ENCODE peak calls at places on chromosomes 5 and 9, in six cellular contexts. C, A, M, E, K and F are unnamed samples.
A peak's percentile ranks its signal among the peaks of the same experiment; 100 is the strongest.

GRCh38 chr9:134193912-134194535 is 29.7 kb upstream of the RNU6ATAC start:
- DNase-seq in K (no peak), A (no peak), C (no peak), E (no peak), M (no peak), F (no peak)

GRCh38 chr5:169521366-169521983 is 62.1 kb upstream of the SPDL1 start:
- DNase-seq in K (no peak), M (no peak), E (no peak), A (no peak), C (no peak), F (no peak)

GRCh38 chr5:128587275-128587674 is 49.2 kb upstream of the FBN2 start:
- DNase-seq in E (no peak), A (no peak), M (no peak), C (no peak), K (no peak), F (no peak)

GRCh38 chr5:18772475-18772874 is 1138.2 kb downstream of the TAF11L14 start:
- DNase-seq in A (no peak), E (peak; percentile 60), C (no peak), K (no peak), M (no peak), F (no peak)

GRCh38 chr5:139492700-139493192 is 10.2 kb upstream of the STING1 start:
- DNase-seq in A (no peak), K (no peak), C (no peak), M (peak; percentile 63), E (no peak), F (peak; percentile 44)

GRCh38 chr5:176542135-176542595 is 5.0 kb upstream of the RNF44 start:
- DNase-seq in E (no peak), C (no peak), M (no peak), A (no peak), K (no peak), F (no peak)

GRCh38 chr9:86547596-86547995 is 193.4 kb upstream of the TUT7 start:
- DNase-seq in M (no peak), A (no peak), E (no peak), C (no peak), K (no peak), F (no peak)

GRCh38 chr9:129442791-129443511 is 177.9 kb downstream of the C9orf50 start:
- DNase-seq in A (no peak), M (no peak), K (no peak), E (peak; percentile 76), C (no peak), F (no peak)

GRCh38 chr5:16552666-16553343 is 64.0 kb downstream of the RETREG1 start:
- DNase-seq in A (peak; percentile 49), C (peak; percentile 87), K (peak; percentile 89), E (peak; percentile 87), M (peak; percentile 55), F (peak; percentile 89)

GRCh38 chr9:20988061-20988460 is 43.4 kb downstream of the HACD4 start:
- DNase-seq in A (no peak), K (no peak), C (no peak), M (no peak), E (no peak), F (no peak)

GRCh38 chr9:75878461-75878860 is 12.0 kb upstream of the PCSK5 start:
- DNase-seq in A (no peak), M (no peak), E (no peak), K (no peak), C (no peak), F (no peak)

GRCh38 chr9:124792976-124793594 is 16.2 kb downstream of the OLFML2A start:
- DNase-seq in K (no peak), M (peak; percentile 49), A (no peak), C (peak; percentile 86), E (no peak), F (peak; percentile 75)

GRCh38 chr9:137438591-137439157 is 2.5 kb downstream of the ENTPD8 start:
- DNase-seq in A (no peak), C (peak; percentile 29), M (no peak), K (no peak), E (no peak), F (no peak)

GRCh38 chr9:134886413-134886913 is 5.9 kb downstream of the FCN2 start:
- DNase-seq in K (no peak), E (no peak), M (no peak), A (no peak), C (no peak), F (no peak)

GRCh38 chr5:175861337-175862130 is 9.8 kb upstream of the CPLX2 start:
- DNase-seq in C (peak; percentile 8), E (no peak), K (no peak), A (peak; percentile 98), M (no peak), F (no peak)

GRCh38 chr9:110101531-110102161 is 106.3 kb downstream of the C9orf152 start:
- DNase-seq in C (no peak), K (no peak), E (no peak), A (no peak), M (peak; percentile 83), F (no peak)

GRCh38 chr9:115213777-115214428 is 95.9 kb upstream of the TNC start:
- DNase-seq in K (no peak), E (peak; percentile 69), M (peak; percentile 94), A (no peak), C (no peak), F (no peak)

GRCh38 chr9:108186996-108187395 is 668.8 kb downstream of the ACTL7B start:
- DNase-seq in C (peak; percentile 83), A (no peak), M (peak; percentile 72), K (peak; percentile 60), E (no peak), F (peak; percentile 86)

GRCh38 chr5:6847896-6848295 is 134.7 kb downstream of the TENT4A start:
- DNase-seq in E (no peak), C (no peak), K (no peak), M (no peak), A (no peak), F (no peak)

GRCh38 chr9:126343271-126343700 is 16.7 kb downstream of the MVB12B start:
- DNase-seq in K (no peak), C (no peak), M (no peak), E (peak; percentile 50), A (no peak), F (no peak)

GRCh38 chr9:118318770-118319443 is 614.7 kb downstream of the TLR4 start:
- DNase-seq in E (no peak), M (no peak), A (no peak), C (peak; percentile 50), K (no peak), F (no peak)

GRCh38 chr5:171957591-171958251 is 48.7 kb downstream of the FBXW11 start:
- DNase-seq in E (no peak), K (no peak), M (no peak), C (no peak), A (no peak), F (no peak)

GRCh38 chr5:34756781-34757624 is 82.0 kb upstream of the TTC23L start:
- DNase-seq in A (no peak), E (peak; percentile 61), C (no peak), K (no peak), M (no peak), F (no peak)

GRCh38 chr5:179553875-179554274 is 3.5 kb downstream of the RUFY1 start:
- DNase-seq in A (no peak), K (no peak), M (peak; percentile 84), C (no peak), E (peak; percentile 32), F (peak; percentile 65)

GRCh38 chr5:179549973-179550510 is 312 bp upstream of the RUFY1 start:
- DNase-seq in E (no peak), K (peak; percentile 50), M (no peak), C (no peak), A (no peak), F (no peak)

GRCh38 chr5:179550511-179551342 is at the start of gene RUFY1:
- DNase-seq in K (peak; percentile 71), C (peak; percentile 92), M (peak; percentile 74), E (peak; percentile 89), A (peak; percentile 37), F (peak; percentile 82)

GRCh38 chr5:179554981-179555380 is 4.6 kb downstream of the RUFY1 start:
- DNase-seq in K (no peak), C (no peak), A (no peak), E (no peak), M (no peak), F (no peak)

GRCh38 chr5:179553006-179553405 is 2.7 kb downstream of the RUFY1 start:
- DNase-seq in K (no peak), M (no peak), E (no peak), A (no peak), C (no peak), F (no peak)
- H3K4me3 ChIP-seq in K (no peak overlapping the region), M (no peak overlapping the region), E (no peak overlapping the region), A (no peak overlapping the region), C (no peak overlapping the region), F (no peak overlapping the region)

DNA sequence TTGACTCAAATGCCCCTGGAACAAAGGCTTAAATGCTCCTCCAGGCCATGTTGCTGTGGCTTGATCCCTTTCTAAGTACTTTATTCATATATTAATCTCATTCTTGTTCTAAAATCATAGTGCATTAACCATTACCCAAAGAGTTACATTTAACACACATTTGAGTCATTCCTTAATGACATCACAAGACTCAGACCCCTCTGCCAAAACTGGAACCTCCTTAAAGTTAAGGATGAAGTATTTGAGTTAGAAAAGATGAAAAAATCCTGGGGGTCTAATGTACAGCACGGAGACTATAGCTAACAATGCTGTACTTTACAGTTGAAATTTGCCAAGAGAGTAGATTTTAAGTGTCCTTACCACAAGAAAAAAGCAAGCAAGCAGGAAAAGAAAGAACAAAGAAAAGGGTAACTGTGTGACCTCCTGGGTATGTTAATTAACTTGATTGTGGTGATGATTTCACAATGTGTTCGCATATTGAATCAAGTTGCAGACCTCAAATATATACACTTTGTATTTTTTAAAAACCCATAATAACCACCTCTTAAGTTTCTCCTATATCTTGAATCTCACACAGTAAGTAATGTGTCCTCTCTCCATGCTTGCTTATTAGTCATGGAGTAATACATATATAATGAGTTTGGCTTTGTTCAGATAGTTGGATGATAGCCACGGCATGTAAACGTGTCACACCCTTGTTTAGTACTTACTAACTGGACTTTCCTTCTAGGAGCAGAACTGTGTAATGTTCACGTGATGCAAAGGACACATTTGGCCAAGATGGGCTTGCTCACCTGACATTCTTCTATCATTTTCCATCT is 376.9 kb downstream of the SEMA5A start:
- DNase-seq in M (peak; percentile 25), E (peak; percentile 22), C (no peak), K (no peak), A (no peak), F (peak; percentile 33)
- H3K4me3 ChIP-seq in M (no peak overlapping the region), E (no peak overlapping the region), C (no peak overlapping the region), K (no peak overlapping the region), A (no peak overlapping the region), F (no peak overlapping the region)

GRCh38 chr5:95812100-95812472 is 10.4 kb downstream of the GLRX start:
- DNase-seq in K (no peak), M (peak; percentile 74), E (peak; percentile 58), A (no peak), C (peak; percentile 55), F (peak; percentile 61)
- H3K4me3 ChIP-seq in K (no peak overlapping the region), M (no peak overlapping the region), E (no peak overlapping the region), A (no peak overlapping the region), C (no peak overlapping the region), F (no peak overlapping the region)

DNA sequence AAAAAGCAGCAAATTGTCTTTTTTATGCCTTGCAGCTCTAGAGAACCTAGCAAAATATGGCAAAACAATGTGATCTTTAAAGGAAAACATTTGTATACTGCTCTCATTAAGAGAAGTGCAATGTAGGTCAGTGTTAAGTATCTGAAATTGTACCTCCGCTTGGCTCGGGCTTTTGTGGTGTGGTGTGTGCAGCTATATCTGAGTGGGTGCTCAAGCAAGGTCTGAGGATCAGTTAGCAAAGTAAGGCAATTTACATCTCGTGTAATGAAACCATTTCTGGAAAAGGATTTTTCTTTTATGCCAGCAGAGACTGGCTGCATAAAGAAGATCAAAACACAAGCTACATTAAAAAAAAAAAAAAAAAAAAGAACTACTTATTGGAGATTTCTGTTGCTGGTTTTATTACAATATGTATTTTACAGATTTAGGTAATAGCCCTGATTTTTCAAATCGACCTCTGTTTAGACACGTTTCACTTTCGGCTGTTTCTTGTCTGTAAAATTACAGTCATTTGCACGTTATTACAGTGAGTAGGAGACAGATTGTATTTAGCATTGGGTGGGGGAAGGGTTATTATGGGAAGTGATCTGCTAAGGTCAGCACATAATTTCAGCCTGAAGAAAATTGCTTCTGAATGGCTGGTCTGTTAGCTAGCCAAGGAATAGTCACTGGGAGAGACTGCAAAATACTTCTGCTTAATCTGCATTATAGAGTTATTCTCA is 7.9 kb upstream of the ZNF608 start:
- DNase-seq in A (no peak), C (no peak), K (no peak), M (no peak), E (no peak), F (no peak)
- H3K4me3 ChIP-seq in A (no peak overlapping the region), C (peak overlapping the region; percentile 50), K (peak overlapping the region; percentile 3), M (no peak overlapping the region), E (no peak overlapping the region), F (no peak overlapping the region)